ENCODE peak calls at places on chromosome 13, in seven cellular contexts. One of them, this sample, is unnamed.

GRCh38 chr13:41075034-41075433 is 13.7 kb downstream of the WBP4 start:
- DNase-seq in omental fat pad: no peak
- DNase-seq in progenitor cell of endocrine pancreas: no peak
- DNase-seq in SK-N-MC: no peak
- DNase-seq in fibroblast of the conjunctiva: no peak
- DNase-seq in T-helper 2 cell: peak; percentile 29
- DNase-seq in renal cortical epithelial cell: peak; percentile 22
- DNase-seq in this sample: no peak

GRCh38 chr13:34627499-34627898 is 314.6 kb upstream of the NBEA start:
- DNase-seq in omental fat pad: no peak
- DNase-seq in progenitor cell of endocrine pancreas: no peak
- DNase-seq in SK-N-MC: no peak
- DNase-seq in fibroblast of the conjunctiva: no peak
- DNase-seq in T-helper 2 cell: no peak
- DNase-seq in renal cortical epithelial cell: no peak
- DNase-seq in this sample: no peak

GRCh38 chr13:99698010-99698815 is 196.9 kb downstream of the TM9SF2 start:
- DNase-seq in omental fat pad: no peak
- DNase-seq in progenitor cell of endocrine pancreas: no peak
- DNase-seq in SK-N-MC: no peak
- DNase-seq in fibroblast of the conjunctiva: no peak
- DNase-seq in T-helper 2 cell: no peak
- DNase-seq in renal cortical epithelial cell: no peak
- DNase-seq in this sample: no peak

GRCh38 chr13:95355491-95355890 is 54.2 kb upstream of the ABCC4 start:
- DNase-seq in omental fat pad: no peak
- DNase-seq in progenitor cell of endocrine pancreas: no peak
- DNase-seq in SK-N-MC: no peak
- DNase-seq in fibroblast of the conjunctiva: no peak
- DNase-seq in T-helper 2 cell: no peak
- DNase-seq in renal cortical epithelial cell: peak; percentile 56
- DNase-seq in this sample: no peak

GRCh38 chr13:72163671-72164070 is 296.7 kb upstream of the DACH1 start:
- DNase-seq in omental fat pad: no peak
- DNase-seq in progenitor cell of endocrine pancreas: no peak
- DNase-seq in SK-N-MC: no peak
- DNase-seq in fibroblast of the conjunctiva: no peak
- DNase-seq in T-helper 2 cell: no peak
- DNase-seq in renal cortical epithelial cell: peak; percentile 51
- DNase-seq in this sample: no peak

GRCh38 chr13:92838786-92839185 is 387.8 kb upstream of the GPC6 start:
- DNase-seq in omental fat pad: no peak
- DNase-seq in progenitor cell of endocrine pancreas: no peak
- DNase-seq in SK-N-MC: no peak
- DNase-seq in fibroblast of the conjunctiva: peak; percentile 95
- DNase-seq in T-helper 2 cell: peak; percentile 23
- DNase-seq in renal cortical epithelial cell: peak; percentile 99
- DNase-seq in this sample: no peak

GRCh38 chr13:98083507-98083906 is 59.4 kb upstream of the FARP1 start:
- DNase-seq in omental fat pad: no peak
- DNase-seq in progenitor cell of endocrine pancreas: no peak
- DNase-seq in SK-N-MC: no peak
- DNase-seq in fibroblast of the conjunctiva: peak; percentile 80
- DNase-seq in T-helper 2 cell: no peak
- DNase-seq in renal cortical epithelial cell: peak; percentile 80
- DNase-seq in this sample: no peak

GRCh38 chr13:61410669-61411297 is 4.9 kb downstream of the PCDH20 start:
- DNase-seq in omental fat pad: no peak
- DNase-seq in progenitor cell of endocrine pancreas: no peak
- DNase-seq in SK-N-MC: no peak
- DNase-seq in fibroblast of the conjunctiva: no peak
- DNase-seq in T-helper 2 cell: no peak
- DNase-seq in renal cortical epithelial cell: peak; percentile 41
- DNase-seq in this sample: no peak

GRCh38 chr13:106182404-106182803 is 353.1 kb downstream of the EFNB2 start:
- DNase-seq in omental fat pad: no peak
- DNase-seq in progenitor cell of endocrine pancreas: no peak
- DNase-seq in SK-N-MC: no peak
- DNase-seq in fibroblast of the conjunctiva: peak; percentile 18
- DNase-seq in T-helper 2 cell: no peak
- DNase-seq in renal cortical epithelial cell: peak; percentile 93
- DNase-seq in this sample: no peak

GRCh38 chr13:44165895-44166496 is 207.6 kb upstream of the SERP2 start:
- DNase-seq in omental fat pad: no peak
- DNase-seq in progenitor cell of endocrine pancreas: no peak
- DNase-seq in SK-N-MC: no peak
- DNase-seq in fibroblast of the conjunctiva: no peak
- DNase-seq in T-helper 2 cell: no peak
- DNase-seq in renal cortical epithelial cell: no peak
- DNase-seq in this sample: no peak

GRCh38 chr13:65217459-65217858 is 2012.7 kb downstream of the PCDH9 start:
- DNase-seq in omental fat pad: no peak
- DNase-seq in progenitor cell of endocrine pancreas: no peak
- DNase-seq in SK-N-MC: no peak
- DNase-seq in fibroblast of the conjunctiva: no peak
- DNase-seq in T-helper 2 cell: no peak
- DNase-seq in renal cortical epithelial cell: no peak
- DNase-seq in this sample: no peak

GRCh38 chr13:50627111-50627510 is 216.4 kb downstream of the DLEU7 start:
- DNase-seq in omental fat pad: no peak
- DNase-seq in progenitor cell of endocrine pancreas: no peak
- DNase-seq in SK-N-MC: no peak
- DNase-seq in fibroblast of the conjunctiva: no peak
- DNase-seq in T-helper 2 cell: no peak
- DNase-seq in renal cortical epithelial cell: no peak
- DNase-seq in this sample: no peak

GRCh38 chr13:106302011-106302410 is 233.5 kb downstream of the EFNB2 start:
- DNase-seq in omental fat pad: no peak
- DNase-seq in progenitor cell of endocrine pancreas: no peak
- DNase-seq in SK-N-MC: no peak
- DNase-seq in fibroblast of the conjunctiva: no peak
- DNase-seq in T-helper 2 cell: no peak
- DNase-seq in renal cortical epithelial cell: peak; percentile 19
- DNase-seq in this sample: no peak

GRCh38 chr13:101425623-101426022 is 9.3 kb upstream of the NALCN start:
- DNase-seq in omental fat pad: no peak
- DNase-seq in progenitor cell of endocrine pancreas: no peak
- DNase-seq in SK-N-MC: no peak
- DNase-seq in fibroblast of the conjunctiva: no peak
- DNase-seq in T-helper 2 cell: no peak
- DNase-seq in renal cortical epithelial cell: no peak
- DNase-seq in this sample: no peak

GRCh38 chr13:38888309-38888708 is 102.3 kb downstream of the STOML3 start:
- DNase-seq in omental fat pad: no peak
- DNase-seq in progenitor cell of endocrine pancreas: no peak
- DNase-seq in SK-N-MC: no peak
- DNase-seq in fibroblast of the conjunctiva: no peak
- DNase-seq in T-helper 2 cell: no peak
- DNase-seq in renal cortical epithelial cell: peak; percentile 82
- DNase-seq in this sample: no peak

GRCh38 chr13:44157614-44158013 is 216.0 kb upstream of the SERP2 start:
- DNase-seq in omental fat pad: no peak
- DNase-seq in progenitor cell of endocrine pancreas: no peak
- DNase-seq in SK-N-MC: no peak
- DNase-seq in fibroblast of the conjunctiva: no peak
- DNase-seq in T-helper 2 cell: no peak
- DNase-seq in renal cortical epithelial cell: no peak
- DNase-seq in this sample: no peak

GRCh38 chr13:47126432-47126831 is 229.6 kb upstream of the HTR2A start:
- DNase-seq in omental fat pad: no peak
- DNase-seq in progenitor cell of endocrine pancreas: no peak
- DNase-seq in SK-N-MC: no peak
- DNase-seq in fibroblast of the conjunctiva: no peak
- DNase-seq in T-helper 2 cell: no peak
- DNase-seq in renal cortical epithelial cell: peak; percentile 31
- DNase-seq in this sample: no peak

GRCh38 chr13:27349458-27349857 is 75.0 kb upstream of the GTF3A start:
- DNase-seq in omental fat pad: no peak
- DNase-seq in progenitor cell of endocrine pancreas: no peak
- DNase-seq in SK-N-MC: no peak
- DNase-seq in fibroblast of the conjunctiva: no peak
- DNase-seq in T-helper 2 cell: no peak
- DNase-seq in renal cortical epithelial cell: no peak
- DNase-seq in this sample: no peak

GRCh38 chr13:23384111-23384510 is 49.4 kb downstream of the SACS start:
- DNase-seq in omental fat pad: no peak
- DNase-seq in progenitor cell of endocrine pancreas: no peak
- DNase-seq in SK-N-MC: no peak
- DNase-seq in fibroblast of the conjunctiva: no peak
- DNase-seq in T-helper 2 cell: peak; percentile 48
- DNase-seq in renal cortical epithelial cell: peak; percentile 82
- DNase-seq in this sample: no peak

GRCh38 chr13:114131581-114132418 is 623 bp downstream of the RASA3 start:
- DNase-seq in omental fat pad: no peak
- DNase-seq in progenitor cell of endocrine pancreas: peak; percentile 42
- DNase-seq in SK-N-MC: no peak
- DNase-seq in fibroblast of the conjunctiva: no peak
- DNase-seq in T-helper 2 cell: peak; percentile 70
- DNase-seq in renal cortical epithelial cell: no peak
- DNase-seq in this sample: no peak

GRCh38 chr13:112756967-112757758 is 67.3 kb downstream of the ATP11A start:
- DNase-seq in omental fat pad: no peak
- DNase-seq in progenitor cell of endocrine pancreas: no peak
- DNase-seq in SK-N-MC: no peak
- DNase-seq in fibroblast of the conjunctiva: no peak
- DNase-seq in T-helper 2 cell: no peak
- DNase-seq in renal cortical epithelial cell: peak; percentile 28
- DNase-seq in this sample: no peak

GRCh38 chr13:44955421-44955820 is 33.9 kb downstream of the NUFIP1 start:
- DNase-seq in omental fat pad: no peak
- DNase-seq in progenitor cell of endocrine pancreas: no peak
- DNase-seq in SK-N-MC: no peak
- DNase-seq in fibroblast of the conjunctiva: no peak
- DNase-seq in T-helper 2 cell: no peak
- DNase-seq in renal cortical epithelial cell: no peak
- DNase-seq in this sample: no peak

GRCh38 chr13:48804836-48805601 is 151.3 kb downstream of the CYSLTR2 start:
- DNase-seq in omental fat pad: no peak
- DNase-seq in progenitor cell of endocrine pancreas: no peak
- DNase-seq in SK-N-MC: no peak
- DNase-seq in fibroblast of the conjunctiva: no peak
- DNase-seq in T-helper 2 cell: peak; percentile 88
- DNase-seq in renal cortical epithelial cell: peak; percentile 99
- DNase-seq in this sample: no peak

GRCh38 chr13:20525144-20525600 is 485 bp downstream of the CRYL1 start:
- DNase-seq in omental fat pad: no peak
- DNase-seq in progenitor cell of endocrine pancreas: no peak
- DNase-seq in SK-N-MC: no peak
- DNase-seq in fibroblast of the conjunctiva: no peak
- DNase-seq in T-helper 2 cell: peak; percentile 65
- DNase-seq in renal cortical epithelial cell: no peak
- DNase-seq in this sample: no peak

GRCh38 chr13:107275945-107276614 is 708.1 kb upstream of the ARGLU1 start:
- DNase-seq in omental fat pad: no peak
- DNase-seq in progenitor cell of endocrine pancreas: no peak
- DNase-seq in SK-N-MC: no peak
- DNase-seq in fibroblast of the conjunctiva: no peak
- DNase-seq in T-helper 2 cell: no peak
- DNase-seq in renal cortical epithelial cell: no peak
- DNase-seq in this sample: no peak

GRCh38 chr13:105232403-105232802 is 1303.1 kb downstream of the EFNB2 start:
- DNase-seq in omental fat pad: no peak
- DNase-seq in progenitor cell of endocrine pancreas: no peak
- DNase-seq in SK-N-MC: no peak
- DNase-seq in fibroblast of the conjunctiva: no peak
- DNase-seq in T-helper 2 cell: no peak
- DNase-seq in renal cortical epithelial cell: no peak
- DNase-seq in this sample: no peak

GRCh38 chr13:44622701-44623100 is 46.6 kb upstream of the TSC22D1 start:
- DNase-seq in omental fat pad: no peak
- DNase-seq in progenitor cell of endocrine pancreas: no peak
- DNase-seq in SK-N-MC: no peak
- DNase-seq in fibroblast of the conjunctiva: no peak
- DNase-seq in T-helper 2 cell: no peak
- DNase-seq in renal cortical epithelial cell: no peak
- DNase-seq in this sample: no peak

GRCh38 chr13:48902421-48902820 is 73.3 kb upstream of the FNDC3A start:
- DNase-seq in omental fat pad: no peak
- DNase-seq in progenitor cell of endocrine pancreas: no peak
- DNase-seq in SK-N-MC: no peak
- DNase-seq in fibroblast of the conjunctiva: peak; percentile 69
- DNase-seq in T-helper 2 cell: no peak
- DNase-seq in renal cortical epithelial cell: peak; percentile 86
- DNase-seq in this sample: no peak

GRCh38 chr13:110758195-110758594 is 44.7 kb downstream of the ING1 start:
- DNase-seq in omental fat pad: no peak
- DNase-seq in progenitor cell of endocrine pancreas: no peak
- DNase-seq in SK-N-MC: no peak
- DNase-seq in fibroblast of the conjunctiva: no peak
- DNase-seq in T-helper 2 cell: no peak
- DNase-seq in renal cortical epithelial cell: peak; percentile 10
- DNase-seq in this sample: no peak

GRCh38 chr13:100409132-100409531 is 179.5 kb downstream of the GGACT start:
- DNase-seq in omental fat pad: no peak
- DNase-seq in progenitor cell of endocrine pancreas: no peak
- DNase-seq in SK-N-MC: no peak
- DNase-seq in fibroblast of the conjunctiva: no peak
- DNase-seq in T-helper 2 cell: peak; percentile 23
- DNase-seq in renal cortical epithelial cell: no peak
- DNase-seq in this sample: no peak

GRCh38 chr13:74931698-74932433 is 550.1 kb downstream of the TBC1D4 start:
- DNase-seq in omental fat pad: no peak
- DNase-seq in progenitor cell of endocrine pancreas: no peak
- DNase-seq in SK-N-MC: no peak
- DNase-seq in fibroblast of the conjunctiva: peak; percentile 17
- DNase-seq in T-helper 2 cell: no peak
- DNase-seq in renal cortical epithelial cell: peak; percentile 20
- DNase-seq in this sample: no peak

This sample was measured in D721Med.